ENCODE peak calls at places on chromosomes 12 and 14, in seven cellular contexts. One of them, this sample, is unnamed.

GRCh38 chr14:27995688-27996087 is 770.9 kb upstream of the FOXG1 start:
- DNase-seq in glutamatergic neuron: no peak
- DNase-seq in PC-9: no peak
- DNase-seq in tibial artery: no peak
- DNase-seq in heart left ventricle: no peak
- DNase-seq in B cell: no peak
- DNase-seq in right cardiac atrium: no peak
- DNase-seq in this sample: no peak

GRCh38 chr14:68451676-68452387 is 341.0 kb downstream of the ZFP36L1 start:
- DNase-seq in PC-9: no peak
- DNase-seq in glutamatergic neuron: no peak
- DNase-seq in tibial artery: peak; percentile 74
- DNase-seq in B cell: no peak
- DNase-seq in heart left ventricle: peak; percentile 32
- DNase-seq in right cardiac atrium: no peak
- DNase-seq in this sample: no peak

GRCh38 chr14:29039171-29039570 is 272.6 kb downstream of the FOXG1 start:
- DNase-seq in PC-9: no peak
- DNase-seq in heart left ventricle: no peak
- DNase-seq in right cardiac atrium: no peak
- DNase-seq in tibial artery: no peak
- DNase-seq in B cell: no peak
- DNase-seq in glutamatergic neuron: no peak
- DNase-seq in this sample: no peak

GRCh38 chr12:6871052-6871957 is 1.8 kb downstream of the SPSB2 start:
- DNase-seq in PC-9: peak; percentile 82
- DNase-seq in heart left ventricle: no peak
- DNase-seq in glutamatergic neuron: no peak
- DNase-seq in right cardiac atrium: no peak
- DNase-seq in B cell: no peak
- DNase-seq in tibial artery: no peak
- DNase-seq in this sample: peak; percentile 66

GRCh38 chr12:56040151-56040550 is 1.6 kb upstream of the RPS26 start:
- DNase-seq in tibial artery: no peak
- DNase-seq in heart left ventricle: no peak
- DNase-seq in B cell: no peak
- DNase-seq in glutamatergic neuron: no peak
- DNase-seq in PC-9: no peak
- DNase-seq in right cardiac atrium: no peak
- DNase-seq in this sample: no peak

GRCh38 chr12:115597157-115597712 is 680.3 kb downstream of the MED13L start:
- DNase-seq in B cell: no peak
- DNase-seq in heart left ventricle: no peak
- DNase-seq in tibial artery: no peak
- DNase-seq in PC-9: no peak
- DNase-seq in glutamatergic neuron: no peak
- DNase-seq in right cardiac atrium: no peak
- DNase-seq in this sample: no peak

GRCh38 chr12:52217223-52217622 is 15.8 kb upstream of the KRT7 start:
- DNase-seq in right cardiac atrium: peak; percentile 85
- DNase-seq in PC-9: peak; percentile 97
- DNase-seq in tibial artery: peak; percentile 75
- DNase-seq in B cell: no peak
- DNase-seq in heart left ventricle: peak; percentile 66
- DNase-seq in glutamatergic neuron: no peak
- DNase-seq in this sample: no peak

GRCh38 chr12:19778111-19778688 is 338.9 kb downstream of the AEBP2 start:
- DNase-seq in glutamatergic neuron: no peak
- DNase-seq in right cardiac atrium: no peak
- DNase-seq in tibial artery: no peak
- DNase-seq in B cell: no peak
- DNase-seq in PC-9: no peak
- DNase-seq in heart left ventricle: no peak
- DNase-seq in this sample: no peak

GRCh38 chr14:75821828-75822521 is 159.8 kb downstream of the TGFB3 start:
- DNase-seq in B cell: no peak
- DNase-seq in heart left ventricle: no peak
- DNase-seq in right cardiac atrium: no peak
- DNase-seq in PC-9: peak; percentile 16
- DNase-seq in glutamatergic neuron: no peak
- DNase-seq in tibial artery: no peak
- DNase-seq in this sample: no peak

GRCh38 chr14:99681101-99681831 is 2.8 kb upstream of the CYP46A1 start:
- DNase-seq in heart left ventricle: no peak
- DNase-seq in B cell: no peak
- DNase-seq in PC-9: no peak
- DNase-seq in right cardiac atrium: peak; percentile 35
- DNase-seq in glutamatergic neuron: no peak
- DNase-seq in tibial artery: peak; percentile 60
- DNase-seq in this sample: no peak

GRCh38 chr14:105162374-105162979 is 6.1 kb downstream of the JAG2 start:
- DNase-seq in heart left ventricle: no peak
- DNase-seq in tibial artery: no peak
- DNase-seq in right cardiac atrium: peak; percentile 82
- DNase-seq in glutamatergic neuron: no peak
- DNase-seq in PC-9: no peak
- DNase-seq in B cell: no peak
- DNase-seq in this sample: no peak

GRCh38 chr12:48037267-48037915 is 33.1 kb upstream of the COL2A1 start:
- DNase-seq in glutamatergic neuron: no peak
- DNase-seq in PC-9: no peak
- DNase-seq in tibial artery: no peak
- DNase-seq in B cell: no peak
- DNase-seq in right cardiac atrium: no peak
- DNase-seq in heart left ventricle: no peak
- DNase-seq in this sample: no peak

GRCh38 chr12:57160741-57161140 is 13.3 kb upstream of the LRP1-AS start:
- DNase-seq in heart left ventricle: no peak
- DNase-seq in B cell: no peak
- DNase-seq in tibial artery: no peak
- DNase-seq in PC-9: no peak
- DNase-seq in right cardiac atrium: peak; percentile 38
- DNase-seq in glutamatergic neuron: no peak
- DNase-seq in this sample: no peak

GRCh38 chr12:106088246-106089200 is 50.2 kb downstream of the NUAK1 start:
- DNase-seq in heart left ventricle: no peak
- DNase-seq in glutamatergic neuron: no peak
- DNase-seq in right cardiac atrium: peak; percentile 74
- DNase-seq in B cell: no peak
- DNase-seq in tibial artery: no peak
- DNase-seq in PC-9: no peak
- DNase-seq in this sample: no peak

GRCh38 chr12:82326905-82327503 is 31.2 kb downstream of the CCDC59 start:
- DNase-seq in PC-9: no peak
- DNase-seq in right cardiac atrium: no peak
- DNase-seq in B cell: no peak
- DNase-seq in tibial artery: no peak
- DNase-seq in heart left ventricle: no peak
- DNase-seq in glutamatergic neuron: no peak
- DNase-seq in this sample: no peak

GRCh38 chr12:26195641-26196423 is 459 bp downstream of the SSPN start:
- DNase-seq in heart left ventricle: peak; percentile 62
- DNase-seq in right cardiac atrium: peak; percentile 83
- DNase-seq in glutamatergic neuron: peak; percentile 52
- DNase-seq in tibial artery: peak; percentile 85
- DNase-seq in B cell: no peak
- DNase-seq in PC-9: peak; percentile 46
- DNase-seq in this sample: peak; percentile 18

GRCh38 chr12:124305776-124306685 is 11.1 kb downstream of the RFLNA start:
- DNase-seq in tibial artery: no peak
- DNase-seq in B cell: no peak
- DNase-seq in PC-9: no peak
- DNase-seq in right cardiac atrium: no peak
- DNase-seq in heart left ventricle: no peak
- DNase-seq in glutamatergic neuron: no peak
- DNase-seq in this sample: no peak

GRCh38 chr12:128245106-128245505 is 21.9 kb upstream of the TMEM132C start:
- DNase-seq in right cardiac atrium: no peak
- DNase-seq in PC-9: no peak
- DNase-seq in glutamatergic neuron: no peak
- DNase-seq in heart left ventricle: no peak
- DNase-seq in B cell: no peak
- DNase-seq in tibial artery: no peak
- DNase-seq in this sample: no peak

GRCh38 chr14:59510001-59510400 is 25.7 kb downstream of the JKAMP start:
- DNase-seq in right cardiac atrium: no peak
- DNase-seq in glutamatergic neuron: no peak
- DNase-seq in tibial artery: no peak
- DNase-seq in heart left ventricle: no peak
- DNase-seq in B cell: no peak
- DNase-seq in PC-9: no peak
- DNase-seq in this sample: no peak

GRCh38 chr12:55619352-55620138 is 17.1 kb upstream of the OR10P1 start:
- DNase-seq in tibial artery: no peak
- DNase-seq in glutamatergic neuron: no peak
- DNase-seq in PC-9: peak; percentile 47
- DNase-seq in B cell: peak; percentile 63
- DNase-seq in right cardiac atrium: no peak
- DNase-seq in heart left ventricle: peak; percentile 53
- DNase-seq in this sample: peak; percentile 40

GRCh38 chr14:50813544-50813863 is 17.5 kb downstream of the NIN start:
- DNase-seq in right cardiac atrium: no peak
- DNase-seq in glutamatergic neuron: no peak
- DNase-seq in PC-9: no peak
- DNase-seq in tibial artery: no peak
- DNase-seq in heart left ventricle: no peak
- DNase-seq in B cell: no peak
- DNase-seq in this sample: no peak

GRCh38 chr14:73887116-73887490 is 444 bp downstream of the ZNF410 start:
- DNase-seq in glutamatergic neuron: no peak
- DNase-seq in tibial artery: no peak
- DNase-seq in heart left ventricle: no peak
- DNase-seq in PC-9: no peak
- DNase-seq in B cell: no peak
- DNase-seq in right cardiac atrium: no peak
- DNase-seq in this sample: no peak

GRCh38 chr12:12705833-12706520 is 10.0 kb upstream of the GPR19 start:
- DNase-seq in PC-9: no peak
- DNase-seq in heart left ventricle: no peak
- DNase-seq in right cardiac atrium: peak; percentile 67
- DNase-seq in B cell: no peak
- DNase-seq in tibial artery: no peak
- DNase-seq in glutamatergic neuron: no peak
- DNase-seq in this sample: no peak

GRCh38 chr12:89353188-89353822 is 1.0 kb upstream of the DUSP6 start:
- DNase-seq in B cell: no peak
- DNase-seq in PC-9: peak; percentile 75
- DNase-seq in glutamatergic neuron: peak; percentile 91
- DNase-seq in tibial artery: peak; percentile 84
- DNase-seq in right cardiac atrium: peak; percentile 93
- DNase-seq in heart left ventricle: peak; percentile 71
- DNase-seq in this sample: peak; percentile 59

GRCh38 chr14:96221109-96221650 is 16.5 kb downstream of the BDKRB2 start:
- DNase-seq in heart left ventricle: no peak
- DNase-seq in PC-9: no peak
- DNase-seq in glutamatergic neuron: no peak
- DNase-seq in right cardiac atrium: no peak
- DNase-seq in B cell: no peak
- DNase-seq in tibial artery: no peak
- DNase-seq in this sample: no peak

GRCh38 chr12:107684029-107684790 is 1.4 kb upstream of the PWP1 start:
- DNase-seq in PC-9: no peak
- DNase-seq in right cardiac atrium: no peak
- DNase-seq in B cell: no peak
- DNase-seq in glutamatergic neuron: no peak
- DNase-seq in tibial artery: no peak
- DNase-seq in heart left ventricle: no peak
- DNase-seq in this sample: no peak

This sample was measured in 8988T.